ENCODE peak calls at places on chromosome 19, in eight cellular contexts. B is psoas muscle; T is PC-3; J is upper lobe of left lung; M is CD4-positive, alpha-beta T cell; H is pancreas; O is HepG2; L is lower lobe of right lung. V is an unnamed sample.
A peak's percentile ranks its signal among the peaks of the same experiment; 100 is the strongest.

GRCh38 chr19:29527500-29528328 is 1.9 kb downstream of the VSTM2B start:
- ATAC-seq in H (no peak), M (no peak), T (peak; percentile 15), B (no peak), J (no peak), O (peak; percentile 5), L (no peak), V (no peak)

GRCh38 chr19:49786432-49786831 is 19.6 kb downstream of the AP2A1 start:
- ATAC-seq in O (no peak), M (no peak), T (peak; percentile 91), H (no peak), B (peak; percentile 57), J (no peak), L (no peak), V (peak; percentile 50)

GRCh38 chr19:48992571-48993174 is 436 bp downstream of the GYS1 start:
- ATAC-seq in B (no peak), J (peak; percentile 24), O (peak; percentile 26), L (peak; percentile 10), H (peak; percentile 1), T (no peak), M (no peak), V (peak; percentile 0)

GRCh38 chr19:49565261-49565660 is 15.1 kb downstream of the NOSIP start:
- ATAC-seq in B (peak; percentile 30), M (no peak), T (no peak), O (no peak), J (no peak), H (no peak), L (no peak), V (peak; percentile 51)

GRCh38 chr19:6887326-6887725 is at the start of gene ADGRE1:
- ATAC-seq in L (peak; percentile 42), O (no peak), J (no peak), H (no peak), B (no peak), M (no peak), T (no peak), V (no peak)

GRCh38 chr19:49930483-49931011 is 1.2 kb upstream of the NUP62 start:
- ATAC-seq in B (no peak), L (no peak), M (no peak), T (no peak), J (no peak), H (no peak), O (no peak), V (no peak)

GRCh38 chr19:46441775-46442332 is 13.1 kb upstream of the PNMA8C start:
- ATAC-seq in T (no peak), J (no peak), B (no peak), L (no peak), O (no peak), H (no peak), M (no peak), V (no peak)

GRCh38 chr19:10011974-10012373 is 1.3 kb upstream of the RDH8 start:
- ATAC-seq in L (no peak), O (no peak), H (no peak), T (no peak), J (no peak), M (no peak), B (no peak), V (no peak)

GRCh38 chr19:355134-355533 is 10.5 kb upstream of the MIER2 start:
- ATAC-seq in H (no peak), O (no peak), J (no peak), B (no peak), T (peak; percentile 100), M (no peak), L (no peak), V (no peak)

GRCh38 chr19:41325947-41326706 is 16.2 kb downstream of the CCDC97 start:
- ATAC-seq in H (peak; percentile 13), O (peak; percentile 6), L (no peak), T (peak; percentile 1), B (peak; percentile 18), M (peak; percentile 6), J (no peak), V (no peak)

GRCh38 chr19:52095172-52096014 is at the start of gene ZNF841:
- ATAC-seq in H (peak; percentile 99), T (peak; percentile 96), M (peak; percentile 96), O (peak; percentile 97), B (peak; percentile 100), J (peak; percentile 99), L (peak; percentile 100), V (peak; percentile 100)

GRCh38 chr19:14544977-14545715 is 15.8 kb downstream of the TECR start:
- ATAC-seq in O (no peak), T (no peak), L (peak; percentile 57), B (peak; percentile 96), H (peak; percentile 42), M (no peak), J (peak; percentile 42), V (peak; percentile 55)

GRCh38 chr19:12090807-12091206 is 26.3 kb downstream of the ZNF844 start:
- ATAC-seq in B (no peak), H (peak; percentile 66), J (peak; percentile 74), L (peak; percentile 82), O (peak; percentile 68), T (no peak), M (peak; percentile 41), V (peak; percentile 62)

GRCh38 chr19:1340681-1341469 is 42.8 kb upstream of the NDUFS7 start:
- ATAC-seq in O (peak; percentile 34), J (no peak), B (no peak), H (no peak), L (peak; percentile 34), M (no peak), T (no peak), V (no peak)

GRCh38 chr19:12815088-12815487 is 8.7 kb downstream of the RNASEH2A start:
- ATAC-seq in B (no peak), L (no peak), J (no peak), H (no peak), O (no peak), M (no peak), T (no peak), V (no peak)

GRCh38 chr19:40279761-40280607 is 5.2 kb downstream of the AKT2 start:
- ATAC-seq in H (no peak), B (no peak), T (no peak), O (no peak), M (no peak), L (no peak), J (no peak), V (no peak)

GRCh38 chr19:40282209-40282580 is 3.0 kb downstream of the AKT2 start:
- ATAC-seq in H (no peak), B (no peak), O (no peak), M (no peak), L (no peak), T (no peak), J (no peak), V (no peak)

GRCh38 chr19:40281381-40282208 is 3.5 kb downstream of the AKT2 start:
- ATAC-seq in L (no peak), J (no peak), T (no peak), B (no peak), M (no peak), H (no peak), O (no peak), V (no peak)

GRCh38 chr19:40279120-40279551 is 6.0 kb downstream of the AKT2 start:
- ATAC-seq in M (no peak), H (no peak), T (no peak), L (peak; percentile 44), O (no peak), B (peak; percentile 50), J (peak; percentile 42), V (peak; percentile 71)

GRCh38 chr19:40280608-40281221 is 4.4 kb downstream of the AKT2 start:
- ATAC-seq in M (no peak), B (peak; percentile 21), L (no peak), H (no peak), T (no peak), O (no peak), J (no peak), V (no peak)
- H3K27ac ChIP-seq in M (no peak overlapping the region), B (peak overlapping the region; percentile 87), L (peak overlapping the region; percentile 49), H (no peak overlapping the region), T (no peak overlapping the region), O (no peak overlapping the region), J (no peak overlapping the region), V (peak overlapping the region; percentile 74)

GRCh38 chr19:3575260-3575741 is 2.6 kb downstream of the HMG20B start:
- ATAC-seq in O (no peak), B (no peak), M (no peak), L (no peak), T (no peak), H (no peak), J (no peak), V (no peak)

GRCh38 chr19:3577741-3578344 is 5.1 kb downstream of the HMG20B start:
- ATAC-seq in H (no peak), O (no peak), L (no peak), M (no peak), B (no peak), J (no peak), T (no peak), V (no peak)

GRCh38 chr19:3575949-3576673 is 3.4 kb downstream of the HMG20B start:
- ATAC-seq in B (no peak), O (no peak), T (no peak), M (no peak), J (no peak), H (no peak), L (no peak), V (no peak)

GRCh38 chr19:3578390-3578789 is 5.6 kb downstream of the HMG20B start:
- ATAC-seq in M (no peak), O (no peak), T (no peak), L (no peak), J (no peak), H (no peak), B (no peak), V (no peak)

GRCh38 chr19:3576696-3577443 is 4.1 kb downstream of the HMG20B start:
- ATAC-seq in O (no peak), T (no peak), H (no peak), B (peak; percentile 21), M (no peak), J (no peak), L (no peak), V (peak; percentile 34)
- H3K27ac ChIP-seq in O (no peak overlapping the region), T (no peak overlapping the region), H (no peak overlapping the region), B (no peak overlapping the region), M (no peak overlapping the region), J (no peak overlapping the region), L (no peak overlapping the region), V (peak overlapping the region; percentile 83)

GRCh38 chr19:3398900-3399278 is 32.5 kb downstream of the NFIC start:
- ATAC-seq in H (no peak), L (peak; percentile 24), T (no peak), J (peak; percentile 12), B (peak; percentile 1), M (no peak), O (no peak), V (peak; percentile 23)
- H3K27ac ChIP-seq in H (peak overlapping the region; percentile 75), L (peak overlapping the region; percentile 85), T (no peak overlapping the region), J (peak overlapping the region; percentile 90), B (peak overlapping the region; percentile 100), M (no peak overlapping the region), O (peak overlapping the region; percentile 89), V (peak overlapping the region; percentile 96)

GRCh38 chr19:33298146-33298911 is 4.0 kb downstream of the CEBPA start:
- ATAC-seq in O (peak; percentile 14), J (no peak), B (no peak), T (no peak), H (no peak), M (no peak), L (no peak), V (no peak)

GRCh38 chr19:33299061-33299665 is 3.2 kb downstream of the CEBPA start:
- ATAC-seq in J (no peak), T (no peak), L (no peak), H (no peak), O (peak; percentile 1), M (no peak), B (no peak), V (no peak)

GRCh38 chr19:33301011-33301899 is 1.1 kb downstream of the CEBPA start:
- ATAC-seq in T (no peak), H (no peak), B (peak; percentile 15), M (no peak), J (no peak), L (no peak), O (no peak), V (no peak)

GRCh38 chr19:33301900-33302174 is 497 bp downstream of the CEBPA start:
- ATAC-seq in J (no peak), O (no peak), M (peak; percentile 6), B (no peak), H (no peak), L (no peak), T (no peak), V (no peak)

GRCh38 chr19:33300016-33300981 is 2.0 kb downstream of the CEBPA start:
- ATAC-seq in B (no peak), J (no peak), O (no peak), T (no peak), M (no peak), H (no peak), L (no peak), V (no peak)
- H3K27ac ChIP-seq in B (peak overlapping the region; percentile 27), J (peak overlapping the region; percentile 88), O (peak overlapping the region; percentile 62), T (no peak overlapping the region), M (no peak overlapping the region), H (no peak overlapping the region), L (peak overlapping the region; percentile 73), V (no peak overlapping the region)